ENCODE peak calls at places on chromosomes 13 and 19, in four cellular contexts. S, M, N and Z are unnamed samples.

GRCh38 chr19:3968556-3969434 is 2.1 kb downstream of the DAPK3 start:
- DNase-seq in S (peak), M (peak), N (peak), Z (no peak)

GRCh38 chr19:1304197-1304924 is 18.7 kb downstream of the EFNA2 start:
- DNase-seq in S (no peak), M (peak), N (no peak), Z (no peak)

GRCh38 chr13:41978007-41978406 is 17.1 kb upstream of the VWA8 start:
- DNase-seq in S (no peak), M (no peak), N (no peak), Z (no peak)

GRCh38 chr13:48595330-48596127 is 58.2 kb upstream of the CYSLTR2 start:
- DNase-seq in S (no peak), M (peak), N (peak), Z (peak)

GRCh38 chr13:85659493-85659892 is 139.7 kb downstream of the SLITRK6 start:
- DNase-seq in S (no peak), M (no peak), N (no peak), Z (no peak)

GRCh38 chr13:113211774-113212173 is 2.4 kb downstream of the CUL4A start:
- DNase-seq in S (no peak), M (no peak), N (no peak), Z (peak)

GRCh38 chr19:45528744-45529453 is 21.6 kb downstream of the VASP start:
- DNase-seq in S (peak), M (peak), N (no peak), Z (peak)

GRCh38 chr19:1487576-1488281 is 2.4 kb downstream of the PCSK4 start:
- DNase-seq in S (no peak), M (no peak), N (no peak), Z (no peak)

GRCh38 chr19:54248016-54248601 is 5.5 kb upstream of the LILRA6 start:
- DNase-seq in S (no peak), M (no peak), N (peak), Z (peak)

GRCh38 chr19:16897572-16898056 is 8.8 kb downstream of the F2RL3 start:
- DNase-seq in S (no peak), M (no peak), N (no peak), Z (no peak)

GRCh38 chr13:88978607-88979006 is 1307.4 kb downstream of the SLITRK5 start:
- DNase-seq in S (no peak), M (no peak), N (no peak), Z (no peak)

GRCh38 chr13:42486711-42487198 is 87.2 kb upstream of the TNFSF11 start:
- DNase-seq in S (no peak), M (no peak), N (peak), Z (no peak)

GRCh38 chr19:3249408-3249807 is 24.9 kb downstream of the CELF5 start:
- DNase-seq in S (no peak), M (no peak), N (no peak), Z (peak)

GRCh38 chr19:1104452-1105216 is 840 bp downstream of the GPX4 start:
- DNase-seq in S (peak), M (peak), N (peak), Z (peak)

GRCh38 chr13:42981317-42981716 is 10.7 kb downstream of the EPSTI1 start:
- DNase-seq in S (no peak), M (no peak), N (peak), Z (no peak)

GRCh38 chr19:6047741-6048231 is 62.5 kb downstream of the RFX2 start:
- DNase-seq in S (peak), M (peak), N (peak), Z (no peak)

GRCh38 chr19:41545547-41545946 is 30.4 kb upstream of the CEACAM21 start:
- DNase-seq in S (no peak), M (no peak), N (no peak), Z (no peak)

GRCh38 chr13:98941118-98941517 is 36.7 kb downstream of the DOCK9 start:
- DNase-seq in S (no peak), M (no peak), N (no peak), Z (no peak)

GRCh38 chr13:85512421-85512820 is 286.8 kb downstream of the SLITRK6 start:
- DNase-seq in S (no peak), M (no peak), N (no peak), Z (no peak)

GRCh38 chr13:36858285-36858684 is 39.3 kb downstream of the RFXAP start:
- DNase-seq in S (no peak), M (peak), N (peak), Z (no peak)

GRCh38 chr13:67943116-67943515 is 713.0 kb upstream of the PCDH9 start:
- DNase-seq in S (no peak), M (no peak), N (no peak), Z (no peak)

GRCh38 chr13:113668491-113668971 is 1.5 kb downstream of the GRK1 start:
- DNase-seq in S (peak), M (no peak), N (no peak), Z (no peak)

GRCh38 chr19:18785179-18786124 is 5.7 kb downstream of the COMP start:
- DNase-seq in S (peak), M (peak), N (peak), Z (peak)

GRCh38 chr19:1254081-1254527 is 5.7 kb downstream of the MIDN start:
- DNase-seq in S (no peak), M (no peak), N (peak), Z (no peak)

GRCh38 chr13:83498486-83499190 is 383.6 kb downstream of the SLITRK1 start:
- DNase-seq in S (no peak), M (no peak), N (peak), Z (no peak)

GRCh38 chr13:102195566-102196462 is 206.0 kb downstream of the FGF14 start:
- DNase-seq in S (no peak), M (no peak), N (peak), Z (no peak)

GRCh38 chr19:50542825-50543428 is 25.3 kb downstream of the LRRC4B start:
- DNase-seq in S (no peak), M (no peak), N (no peak), Z (no peak)

GRCh38 chr13:29490561-29490960 is 104.9 kb downstream of the SLC7A1 start:
- DNase-seq in S (no peak), M (no peak), N (no peak), Z (no peak)

GRCh38 chr13:73230714-73231113 is 171.9 kb downstream of the KLF5 start:
- DNase-seq in S (no peak), M (no peak), N (peak), Z (peak)

GRCh38 chr19:56727731-56728130 is 56.2 kb upstream of the ZNF835 start:
- DNase-seq in S (no peak), M (no peak), N (no peak), Z (no peak)

GRCh38 chr19:2608602-2608922 is 93.9 kb downstream of the GNG7 start:
- DNase-seq in S (no peak), M (no peak), N (no peak), Z (no peak)

GRCh38 chr19:39592381-39592780 is 9.9 kb upstream of the LGALS13 start:
- DNase-seq in S (no peak), M (no peak), N (no peak), Z (no peak)

GRCh38 chr13:80341098-80341701 is at the start of gene SPRY2:
- DNase-seq in S (peak), M (peak), N (peak), Z (peak)

GRCh38 chr13:80339841-80340642 is 884 bp downstream of the SPRY2 start:
- DNase-seq in S (no peak), M (peak), N (peak), Z (peak)

GRCh38 chr13:80340643-80341097 is 256 bp downstream of the SPRY2 start:
- DNase-seq in S (no peak), M (no peak), N (peak), Z (peak)

GRCh38 chr13:80341771-80342271 is 895 bp upstream of the SPRY2 start:
- DNase-seq in S (no peak), M (peak), N (peak), Z (peak)

GRCh38 chr13:80342541-80343371 is 1.8 kb upstream of the SPRY2 start:
- DNase-seq in S (peak), M (peak), N (peak), Z (peak)
- TF ChIP-seq CTCF in S (peak), M (peak), N (peak), Z (peak)

GRCh38 chr13:109743706-109744453 is 42.5 kb downstream of the IRS2 start:
- DNase-seq in S (no peak), M (peak), N (peak), Z (peak)
- TF ChIP-seq CTCF in S (no peak), M (peak), N (no peak), Z (no peak)

GRCh38 chr13:33931397-33931987 is 113.5 kb downstream of the RFC3 start:
- DNase-seq in S (no peak), M (peak), N (peak), Z (peak)
- TF ChIP-seq CTCF in S (peak), M (peak), N (peak), Z (no peak)

GRCh38 chr19:21451187-21451586 is 54.2 kb upstream of the ZNF429 start:
- DNase-seq in S (no peak), M (no peak), N (no peak), Z (no peak)
- TF ChIP-seq CTCF in S (no peak), M (no peak), N (no peak), Z (no peak)

GRCh38 chr13:27920677-27921420 is 1.0 kb downstream of the PDX1 start:
- DNase-seq in S (no peak), M (no peak), N (no peak), Z (no peak)
- TF ChIP-seq CTCF in S (no peak), M (no peak), N (no peak), Z (no peak)

GRCh38 chr13:111215081-111216047 is 100.3 kb downstream of the ARHGEF7 start:
- DNase-seq in S (no peak), M (no peak), N (no peak), Z (no peak)

GRCh38 chr13:111219306-111219705 is 101.1 kb upstream of the TEX29 start:
- DNase-seq in S (no peak), M (no peak), N (peak), Z (no peak)

GRCh38 chr13:111213964-111214726 is 99.0 kb downstream of the ARHGEF7 start:
- DNase-seq in S (no peak), M (no peak), N (no peak), Z (no peak)

GRCh38 chr13:111217661-111218060 is 102.6 kb downstream of the ARHGEF7 start:
- DNase-seq in S (no peak), M (no peak), N (no peak), Z (no peak)

GRCh38 chr13:111216166-111216960 is 101.3 kb downstream of the ARHGEF7 start:
- DNase-seq in S (no peak), M (peak), N (no peak), Z (peak)
- TF ChIP-seq CTCF in S (peak), M (peak), N (peak), Z (peak)

DNA sequence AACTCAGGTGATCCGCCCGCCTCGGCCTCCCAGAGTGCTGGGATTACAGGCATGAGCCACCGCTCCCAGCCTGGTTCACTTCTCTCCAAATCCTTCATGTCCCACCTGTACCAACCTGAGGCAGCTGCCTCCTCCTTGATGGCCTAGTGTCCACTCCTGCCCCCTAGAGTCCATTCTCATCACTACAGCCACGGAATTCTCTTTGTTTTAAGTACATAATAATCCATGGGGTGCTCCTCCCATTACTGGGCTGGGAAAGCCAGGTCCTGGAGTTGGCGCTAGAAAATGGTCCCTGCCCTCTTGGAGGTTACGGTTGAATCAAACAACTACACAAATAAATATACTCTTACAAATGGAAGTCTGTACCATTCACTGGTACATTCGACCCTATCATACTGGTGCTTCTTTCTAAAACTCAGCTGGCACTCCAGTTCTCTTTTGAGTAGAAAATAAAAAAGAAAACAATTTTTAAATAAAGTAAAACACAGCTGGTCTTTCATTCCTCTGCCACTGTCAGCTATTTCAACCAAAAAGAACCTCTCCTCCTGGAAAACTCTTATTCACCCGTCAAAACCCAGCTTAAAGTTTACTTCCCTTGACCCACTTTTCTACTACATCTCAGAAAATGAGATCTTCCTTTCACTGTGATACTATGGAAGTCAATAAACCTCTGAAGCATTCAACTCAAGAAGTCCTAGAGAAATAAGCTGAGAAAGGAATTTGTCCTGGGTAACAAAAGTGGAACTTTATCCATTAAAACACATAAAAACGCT is 22.4 kb upstream of the ARHGEF18 start:
- DNase-seq in S (no peak), M (peak), N (peak), Z (peak)
- TF ChIP-seq CTCF in S (no peak), M (peak), N (peak), Z (peak)